ENCODE peak calls at places on chromosomes 13 and 19, in eight cellular contexts. J, F, B, Y, T, Z, W and I are unnamed samples.

GRCh38 chr13:113397606-113398425 is 33.9 kb upstream of the GRTP1 start:
- DNase-seq in J (no peak), T (no peak), Z (peak; percentile 38), B (no peak), W (no peak), F (no peak), Y (no peak), I (peak; percentile 48)

GRCh38 chr19:50695251-50696064 is 24.1 kb downstream of the SHANK1 start:
- DNase-seq in B (no peak), J (no peak), T (peak; percentile 47), W (no peak), Z (no peak), Y (no peak), F (no peak), I (no peak)

GRCh38 chr13:108086678-108087077 is 128.7 kb downstream of the LIG4 start:
- DNase-seq in T (no peak), Y (no peak), B (no peak), F (no peak), Z (no peak), W (no peak), J (no peak), I (no peak)

GRCh38 chr19:50252111-50252886 is 48.9 kb downstream of the MYH14 start:
- DNase-seq in Y (no peak), F (peak; percentile 47), B (no peak), W (no peak), J (no peak), T (no peak), Z (peak; percentile 61), I (no peak)

GRCh38 chr13:112580912-112581311 is 7.0 kb downstream of the TUBGCP3 start:
- DNase-seq in Y (no peak), W (no peak), T (no peak), J (no peak), F (no peak), Z (no peak), B (no peak), I (no peak)

GRCh38 chr19:55118401-55118991 is 1.1 kb upstream of the PPP1R12C start:
- DNase-seq in Y (peak; percentile 41), B (no peak), J (peak; percentile 46), Z (peak; percentile 70), F (no peak), T (peak; percentile 59), W (no peak), I (peak; percentile 88)

GRCh38 chr13:45341799-45342584 is 1.0 kb upstream of the TPT1 start:
- DNase-seq in J (peak; percentile 47), F (peak; percentile 5), Z (peak; percentile 70), W (no peak), Y (peak; percentile 45), T (no peak), B (peak; percentile 59), I (peak; percentile 55)

GRCh38 chr13:99027260-99027659 is 49.4 kb upstream of the DOCK9 start:
- DNase-seq in Y (no peak), W (no peak), B (no peak), J (no peak), T (no peak), F (peak; percentile 38), Z (no peak), I (no peak)

GRCh38 chr13:67369895-67370660 is 139.9 kb upstream of the PCDH9 start:
- DNase-seq in T (no peak), Y (no peak), J (no peak), W (no peak), Z (no peak), F (no peak), B (no peak), I (no peak)

DNA sequence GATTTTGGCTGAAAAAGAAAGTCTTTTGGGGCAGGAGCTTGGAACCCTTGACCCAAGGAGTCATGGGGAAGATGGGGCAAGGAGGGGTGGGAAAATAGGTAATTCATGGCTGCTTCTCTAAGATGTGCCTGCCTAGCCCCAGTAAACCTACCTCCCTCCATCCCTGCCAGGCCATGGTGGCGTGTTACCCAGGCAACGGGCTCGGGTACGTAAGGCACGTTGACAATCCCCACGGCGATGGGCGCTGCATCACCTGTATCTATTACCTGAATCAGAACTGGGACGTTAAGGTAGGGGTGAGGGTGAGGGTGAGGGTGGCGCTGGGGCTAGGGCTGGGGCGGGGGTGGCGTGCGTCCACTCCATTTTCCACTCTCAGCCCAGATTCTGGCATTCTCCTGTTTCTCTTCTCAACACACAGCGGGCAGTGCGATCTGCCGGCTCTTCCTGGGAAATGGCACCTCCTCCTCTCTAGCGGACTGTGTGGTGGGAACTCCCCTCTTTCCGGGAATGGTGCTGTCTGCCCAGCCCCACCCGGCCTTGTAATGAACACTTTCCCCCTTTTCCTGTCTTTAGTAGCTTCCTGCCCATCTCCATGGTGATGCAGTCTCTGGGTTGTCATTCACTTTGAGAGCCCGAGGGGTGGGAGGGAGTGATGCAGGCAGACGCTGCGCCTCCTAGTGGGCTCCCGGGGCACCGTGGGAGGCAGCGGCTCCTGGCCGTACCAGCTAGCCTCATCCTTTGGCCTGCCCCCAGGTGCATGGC is 7.6 kb downstream of the EGLN2 start:
- DNase-seq in W (peak; percentile 66), J (peak; percentile 84), F (peak; percentile 63), B (peak; percentile 62), T (peak; percentile 85), Y (peak; percentile 84), Z (peak; percentile 87), I (peak; percentile 70)
- TF ChIP-seq POLR2A in W (no peak), J (peak; percentile 19), F (no peak), B (no peak), T (peak; percentile 16), Y (peak; percentile 29), Z (no peak), I (no peak)

GRCh38 chr19:48137411-48137810 is 26.8 kb upstream of the PLA2G4C start:
- DNase-seq in J (no peak), Z (no peak), F (no peak), B (no peak), Y (no peak), T (no peak), W (no peak), I (no peak)
- TF ChIP-seq POLR2A in J (no peak), Z (no peak), F (no peak), B (no peak), Y (no peak), T (no peak), W (no peak), I (no peak)

DNA sequence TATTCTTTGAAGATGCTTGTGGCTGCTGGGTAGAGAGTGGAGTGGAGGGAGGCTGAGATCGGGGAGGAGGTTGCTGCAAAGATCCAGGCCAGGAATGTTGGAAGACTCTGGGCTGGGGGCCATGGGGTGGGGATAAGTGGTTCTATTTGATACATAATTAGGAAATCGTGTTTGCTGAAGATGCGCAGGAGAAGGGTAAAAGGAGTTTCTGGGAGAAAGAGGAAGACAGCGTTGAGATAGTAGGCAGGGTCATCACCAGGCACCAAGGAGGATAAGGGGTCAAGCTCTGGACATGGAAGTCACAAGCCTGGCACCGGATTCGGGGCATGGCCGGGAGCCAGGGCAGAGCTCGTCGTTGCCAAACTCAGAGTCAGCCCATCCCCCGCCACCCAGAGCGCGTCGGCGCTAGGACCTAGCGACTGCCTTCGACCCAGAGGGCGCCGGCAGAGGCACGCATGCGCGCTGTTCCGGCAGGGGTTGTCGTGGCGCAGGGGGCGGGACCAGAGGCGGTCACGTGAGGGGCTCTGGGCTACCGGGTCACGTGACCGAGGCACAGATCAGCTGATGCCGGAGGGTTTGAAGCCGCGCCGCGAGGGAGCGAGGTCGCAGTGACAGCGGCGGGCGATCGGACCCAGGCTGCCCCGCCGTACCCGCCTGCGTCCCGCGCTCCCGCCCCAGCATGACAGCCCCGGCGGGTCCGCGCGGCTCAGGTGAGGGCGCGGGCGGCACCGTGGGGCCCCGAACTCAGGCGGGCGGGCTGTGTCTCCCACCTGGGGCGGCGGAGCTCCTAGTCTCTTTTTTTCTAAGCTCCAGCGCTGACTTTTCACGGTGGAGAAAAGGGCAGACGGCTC is at the start of gene MCOLN1:
- DNase-seq in W (peak; percentile 91), Z (peak; percentile 100), T (peak; percentile 100), B (peak; percentile 100), Y (peak; percentile 100), J (peak; percentile 99), F (peak; percentile 100), I (peak; percentile 99)
- TF ChIP-seq POLR2A in W (peak; percentile 66), Z (peak; percentile 63), T (peak; percentile 38), B (no peak), Y (peak; percentile 63), J (no peak), F (peak; percentile 60), I (peak; percentile 67)

GRCh38 chr19:47232422-47233211 is 1.6 kb upstream of the BBC3 start:
- DNase-seq in F (peak; percentile 75), Z (peak; percentile 63), J (no peak), Y (no peak), B (no peak), W (no peak), T (no peak), I (no peak)
- TF ChIP-seq POLR2A in F (no peak), Z (peak; percentile 44), J (no peak), Y (no peak), B (no peak), W (no peak), T (no peak), I (no peak)

DNA sequence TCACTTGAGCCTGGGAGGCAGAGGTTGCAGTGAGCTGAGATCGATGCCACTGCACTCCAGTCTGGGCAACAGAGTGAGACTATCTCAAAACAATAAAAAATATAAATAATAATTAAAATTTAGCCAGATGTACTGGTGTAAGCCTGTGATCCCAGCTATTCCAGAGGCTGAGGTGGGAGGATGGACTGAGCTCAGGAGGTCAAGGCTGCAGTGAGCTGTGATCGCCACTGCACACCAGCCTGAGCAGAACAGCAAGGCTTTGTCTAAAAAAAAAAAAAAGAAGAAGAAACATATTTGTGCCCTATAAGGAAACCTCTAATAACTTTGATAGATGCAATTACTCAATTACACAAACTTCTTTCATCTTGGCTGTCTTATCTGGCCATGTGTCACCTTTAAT is 52.3 kb downstream of the ABCC4 start:
- DNase-seq in T (no peak), F (no peak), Y (no peak), J (no peak), W (peak; percentile 29), B (no peak), Z (no peak), I (no peak)
- TF ChIP-seq POLR2A in T (no peak), F (no peak), Y (no peak), J (no peak), W (no peak), B (no peak), Z (no peak), I (no peak)

DNA sequence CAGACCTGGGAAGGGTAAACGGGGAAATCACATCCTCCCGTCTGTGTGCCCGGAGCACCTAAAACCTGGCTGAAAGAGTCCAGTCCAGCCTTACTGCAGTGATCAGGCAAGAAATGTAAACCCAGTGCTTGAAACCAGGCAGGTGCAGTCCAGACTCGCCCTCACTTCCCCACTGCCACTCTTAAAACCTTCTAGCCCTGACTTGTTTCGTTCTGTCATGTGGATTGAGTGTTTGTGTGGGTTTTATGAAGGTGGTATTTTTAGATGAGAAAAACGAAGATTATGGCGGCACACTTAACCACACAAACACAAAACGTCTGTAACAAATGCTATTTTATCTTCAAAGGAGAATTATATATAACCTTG is 836 bp upstream of the CKAP2 start:
- DNase-seq in W (no peak), Z (peak; percentile 69), T (no peak), B (no peak), Y (no peak), F (no peak), J (no peak), I (no peak)
- TF ChIP-seq POLR2A in W (no peak), Z (no peak), T (no peak), B (no peak), Y (no peak), F (no peak), J (no peak), I (no peak)

GRCh38 chr19:13162749-13163608 is 12.8 kb downstream of the IER2 start:
- DNase-seq in J (peak; percentile 97), B (peak; percentile 99), T (peak; percentile 97), Y (peak; percentile 91), W (peak; percentile 98), F (peak; percentile 67), Z (peak; percentile 98), I (peak; percentile 99)
- TF ChIP-seq POLR2A in J (peak; percentile 52), B (no peak), T (peak; percentile 47), Y (peak; percentile 58), W (peak; percentile 82), F (peak; percentile 73), Z (no peak), I (peak; percentile 70)